ENCODE peak calls at places on chromosomes 11 and 22, in seven cellular contexts. One of them, this sample, is unnamed.

GRCh38 chr11:16154715-16155396 is 201.5 kb downstream of the SOX6 start:
- DNase-seq in fibroblast of the aortic adventitia: no peak
- DNase-seq in activated T-cell treated with anti-CD3 and anti-CD28 coated beads, Interleukin-2, amount 50 U/mL, for 72 hours: no peak
- DNase-seq in substantia nigra: no peak
- DNase-seq in HT-29: peak
- DNase-seq in retina: no peak
- DNase-seq in GM10248: no peak
- DNase-seq in this sample: no peak

GRCh38 chr11:46050065-46050464 is 71.2 kb downstream of the PHF21A start:
- DNase-seq in fibroblast of the aortic adventitia: peak
- DNase-seq in retina: peak
- DNase-seq in substantia nigra: no peak
- DNase-seq in activated T-cell treated with anti-CD3 and anti-CD28 coated beads, Interleukin-2, amount 50 U/mL, for 72 hours: no peak
- DNase-seq in GM10248: no peak
- DNase-seq in HT-29: no peak
- DNase-seq in this sample: no peak

GRCh38 chr11:61834278-61835004 is 6.3 kb downstream of the FADS2 start:
- DNase-seq in retina: peak
- DNase-seq in substantia nigra: peak
- DNase-seq in activated T-cell treated with anti-CD3 and anti-CD28 coated beads, Interleukin-2, amount 50 U/mL, for 72 hours: peak
- DNase-seq in HT-29: no peak
- DNase-seq in fibroblast of the aortic adventitia: peak
- DNase-seq in GM10248: peak
- DNase-seq in this sample: peak

GRCh38 chr11:914204-914603 is 3.6 kb upstream of the CHID1 start:
- DNase-seq in substantia nigra: no peak
- DNase-seq in HT-29: no peak
- DNase-seq in GM10248: no peak
- DNase-seq in retina: no peak
- DNase-seq in fibroblast of the aortic adventitia: no peak
- DNase-seq in activated T-cell treated with anti-CD3 and anti-CD28 coated beads, Interleukin-2, amount 50 U/mL, for 72 hours: no peak
- DNase-seq in this sample: no peak

GRCh38 chr11:1292644-1293618 is 16.5 kb downstream of the TOLLIP start:
- DNase-seq in fibroblast of the aortic adventitia: no peak
- DNase-seq in substantia nigra: no peak
- DNase-seq in retina: no peak
- DNase-seq in HT-29: no peak
- DNase-seq in activated T-cell treated with anti-CD3 and anti-CD28 coated beads, Interleukin-2, amount 50 U/mL, for 72 hours: no peak
- DNase-seq in GM10248: no peak
- DNase-seq in this sample: no peak

GRCh38 chr22:44155115-44155514 is 25.6 kb upstream of the PARVG start:
- DNase-seq in fibroblast of the aortic adventitia: no peak
- DNase-seq in HT-29: no peak
- DNase-seq in activated T-cell treated with anti-CD3 and anti-CD28 coated beads, Interleukin-2, amount 50 U/mL, for 72 hours: no peak
- DNase-seq in retina: no peak
- DNase-seq in substantia nigra: no peak
- DNase-seq in GM10248: no peak
- DNase-seq in this sample: no peak

GRCh38 chr11:115707180-115707905 is 203.1 kb upstream of the CADM1 start:
- DNase-seq in GM10248: no peak
- DNase-seq in HT-29: no peak
- DNase-seq in retina: no peak
- DNase-seq in activated T-cell treated with anti-CD3 and anti-CD28 coated beads, Interleukin-2, amount 50 U/mL, for 72 hours: no peak
- DNase-seq in substantia nigra: no peak
- DNase-seq in fibroblast of the aortic adventitia: no peak
- DNase-seq in this sample: no peak

GRCh38 chr11:8658210-8658968 is 24.1 kb downstream of the TRIM66 start:
- DNase-seq in retina: peak
- DNase-seq in activated T-cell treated with anti-CD3 and anti-CD28 coated beads, Interleukin-2, amount 50 U/mL, for 72 hours: no peak
- DNase-seq in substantia nigra: no peak
- DNase-seq in GM10248: no peak
- DNase-seq in HT-29: no peak
- DNase-seq in fibroblast of the aortic adventitia: peak
- DNase-seq in this sample: no peak

GRCh38 chr11:68947151-68947550 is 33.6 kb downstream of the MRGPRD start:
- DNase-seq in HT-29: no peak
- DNase-seq in retina: no peak
- DNase-seq in fibroblast of the aortic adventitia: no peak
- DNase-seq in substantia nigra: no peak
- DNase-seq in activated T-cell treated with anti-CD3 and anti-CD28 coated beads, Interleukin-2, amount 50 U/mL, for 72 hours: no peak
- DNase-seq in GM10248: no peak
- DNase-seq in this sample: no peak

GRCh38 chr11:44992181-44992582 is 41.5 kb upstream of the TP53I11 start:
- DNase-seq in substantia nigra: no peak
- DNase-seq in activated T-cell treated with anti-CD3 and anti-CD28 coated beads, Interleukin-2, amount 50 U/mL, for 72 hours: no peak
- DNase-seq in fibroblast of the aortic adventitia: no peak
- DNase-seq in retina: no peak
- DNase-seq in HT-29: no peak
- DNase-seq in GM10248: no peak
- DNase-seq in this sample: peak

GRCh38 chr11:5123802-5124521 is 14.2 kb downstream of the OR52A5 start:
- DNase-seq in HT-29: peak
- DNase-seq in retina: peak
- DNase-seq in fibroblast of the aortic adventitia: peak
- DNase-seq in substantia nigra: peak
- DNase-seq in activated T-cell treated with anti-CD3 and anti-CD28 coated beads, Interleukin-2, amount 50 U/mL, for 72 hours: peak
- DNase-seq in GM10248: peak
- DNase-seq in this sample: peak

GRCh38 chr11:123083623-123084029 is 21.7 kb upstream of the HSPA8 start:
- DNase-seq in retina: no peak
- DNase-seq in HT-29: peak
- DNase-seq in GM10248: no peak
- DNase-seq in activated T-cell treated with anti-CD3 and anti-CD28 coated beads, Interleukin-2, amount 50 U/mL, for 72 hours: peak
- DNase-seq in substantia nigra: peak
- DNase-seq in fibroblast of the aortic adventitia: peak
- DNase-seq in this sample: no peak